ENCODE peak calls at places on chromosomes 3 and 15, in nine cellular contexts. B is A673; J is choroid plexus epithelial cell; F is GM10248; V is astrocyte; A is fibroblast of lung; R is H1; Y is CD8-positive, alpha-beta T cell; W is WTC11. N is an unnamed sample.

GRCh38 chr3:52233968-52234367 is 5.0 kb downstream of the TWF2 start:
- DNase-seq in F (no peak), B (no peak), A (no peak), R (no peak), V (no peak), W (no peak), J (no peak), Y (no peak), N (no peak)

GRCh38 chr3:23800731-23801130 is 5.0 kb upstream of the UBE2E1 start:
- DNase-seq in R (no peak), A (peak; percentile 65), V (no peak), F (no peak), B (peak; percentile 26), Y (no peak), J (peak; percentile 56), W (no peak), N (no peak)

GRCh38 chr3:186413615-186414415 is 51.8 kb upstream of the DGKG start:
- DNase-seq in F (peak; percentile 41), B (peak; percentile 55), J (no peak), W (peak; percentile 45), Y (no peak), R (peak; percentile 23), A (peak; percentile 53), V (no peak), N (no peak)

GRCh38 chr3:187929115-187929828 is 184.0 kb upstream of the BCL6 start:
- DNase-seq in R (no peak), B (no peak), F (no peak), Y (no peak), W (no peak), J (no peak), A (no peak), V (no peak), N (no peak)

GRCh38 chr3:181709537-181710279 is 2.0 kb upstream of the SOX2 start:
- DNase-seq in V (peak; percentile 46), W (peak; percentile 87), F (no peak), B (peak; percentile 79), R (no peak), A (peak; percentile 62), Y (peak; percentile 40), J (peak; percentile 71), N (peak; percentile 68)

GRCh38 chr3:24628523-24629258 is 134.0 kb upstream of the THRB start:
- DNase-seq in F (no peak), V (no peak), B (no peak), R (no peak), J (peak; percentile 7), W (no peak), A (peak; percentile 19), Y (no peak), N (no peak)

GRCh38 chr15:96276438-96277210 is 53.9 kb upstream of the NR2F2 start:
- DNase-seq in V (peak; percentile 75), F (no peak), Y (no peak), B (no peak), J (peak; percentile 46), W (no peak), A (peak; percentile 73), R (no peak), N (no peak)

GRCh38 chr15:80798911-80799310 is 19.7 kb downstream of the CEMIP start:
- DNase-seq in J (no peak), Y (no peak), F (no peak), B (no peak), A (no peak), V (no peak), R (no peak), W (no peak), N (no peak)

GRCh38 chr3:27253831-27254230 is 115.4 kb downstream of the NEK10 start:
- DNase-seq in Y (no peak), V (peak; percentile 13), J (peak; percentile 65), W (peak; percentile 57), A (peak; percentile 27), F (peak; percentile 15), R (peak; percentile 17), B (peak; percentile 51), N (peak; percentile 17)

GRCh38 chr3:11346416-11346815 is 74.2 kb downstream of the ATG7 start:
- DNase-seq in V (peak; percentile 56), B (no peak), F (no peak), W (no peak), A (no peak), R (no peak), Y (no peak), J (peak; percentile 72), N (no peak)

GRCh38 chr3:194801378-194802124 is 115.9 kb downstream of the FAM43A start:
- DNase-seq in B (no peak), V (no peak), W (no peak), J (no peak), F (no peak), R (no peak), A (no peak), Y (no peak), N (no peak)

GRCh38 chr15:23073890-23074631 is 34.7 kb upstream of the TUBGCP5 start:
- DNase-seq in F (no peak), V (no peak), J (peak; percentile 4), W (no peak), Y (no peak), R (no peak), A (no peak), B (peak; percentile 53), N (no peak)

GRCh38 chr15:32861741-32862140 is 143.9 kb downstream of the GREM1 start:
- DNase-seq in W (peak; percentile 26), Y (no peak), B (peak; percentile 48), V (peak; percentile 77), F (peak; percentile 21), R (no peak), A (peak; percentile 86), J (peak; percentile 93), N (no peak)

GRCh38 chr3:179068779-179069530 is 2.7 kb downstream of the ZMAT3 start:
- DNase-seq in F (no peak), J (peak; percentile 41), A (peak; percentile 63), R (no peak), V (no peak), Y (peak; percentile 39), B (peak; percentile 60), W (no peak), N (peak; percentile 39)
- TF ChIP-seq CTCF in F (peak; percentile 47), J (peak; percentile 48), A (peak; percentile 58), R (peak; percentile 38), V (peak; percentile 47), Y (peak; percentile 55), B (peak; percentile 67), W (no peak), N (peak; percentile 70)

GRCh38 chr15:69794643-69795461 is 302.9 kb downstream of the TLE3 start:
- DNase-seq in W (no peak), R (no peak), A (peak; percentile 13), V (peak; percentile 68), Y (no peak), B (no peak), F (no peak), J (peak; percentile 61), N (no peak)

GRCh38 chr15:69793783-69794451 is 303.8 kb downstream of the TLE3 start:
- DNase-seq in Y (no peak), F (no peak), R (no peak), B (no peak), V (no peak), W (no peak), J (no peak), A (no peak), N (no peak)

GRCh38 chr15:69797051-69797595 is 300.6 kb downstream of the TLE3 start:
- DNase-seq in W (no peak), R (no peak), J (no peak), F (no peak), B (no peak), V (no peak), A (no peak), Y (no peak), N (no peak)

GRCh38 chr15:69797615-69798014 is 300.1 kb downstream of the TLE3 start:
- DNase-seq in W (no peak), J (no peak), F (no peak), A (no peak), R (no peak), V (no peak), B (no peak), Y (no peak), N (no peak)

DNA sequence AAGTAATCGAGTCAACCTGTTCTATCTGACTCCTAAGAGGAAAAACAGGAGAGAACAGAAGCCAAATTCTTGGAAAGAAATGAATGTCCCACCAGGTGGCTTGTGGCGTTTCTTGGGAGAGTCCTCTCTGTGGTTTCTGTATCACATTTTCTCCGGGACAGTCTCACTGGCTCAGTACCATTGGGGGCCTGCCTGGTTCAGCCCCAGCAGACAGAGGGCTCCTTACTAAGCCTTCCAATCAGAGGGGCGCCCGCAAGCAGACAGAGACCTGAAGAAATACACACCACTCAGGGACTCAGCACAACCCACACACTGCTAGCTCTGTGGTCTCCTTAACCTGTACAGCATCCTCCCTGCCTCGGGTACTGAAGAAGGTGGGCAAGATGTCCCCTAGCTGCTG is 302.1 kb downstream of the TLE3 start:
- DNase-seq in F (no peak), A (no peak), W (no peak), B (no peak), R (no peak), V (no peak), J (no peak), Y (no peak), N (no peak)
- TF ChIP-seq CTCF in F (no peak), A (no peak), W (no peak), B (no peak), R (no peak), V (no peak), J (no peak), Y (no peak), N (no peak)

DNA sequence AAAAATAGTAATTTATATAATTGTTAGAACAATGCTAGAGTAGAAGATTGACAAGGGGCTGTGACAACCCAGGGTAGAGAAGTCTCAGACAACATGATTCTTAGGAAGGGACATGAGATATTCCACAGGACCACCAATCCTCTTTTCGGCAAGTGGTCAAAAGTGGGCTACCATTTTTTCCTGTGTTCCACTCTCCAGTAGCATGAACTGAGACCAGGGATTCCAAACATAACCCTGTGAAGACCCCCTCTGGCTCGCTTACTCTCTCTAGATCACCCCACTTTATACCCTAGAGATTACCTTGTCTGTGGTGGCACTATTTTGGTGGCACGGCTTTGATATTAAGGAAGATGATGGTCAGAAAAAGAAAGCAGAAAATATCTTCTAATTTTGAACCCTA is 960 bp downstream of the GCSAM start:
- DNase-seq in A (no peak), F (no peak), J (no peak), B (no peak), V (no peak), W (no peak), Y (no peak), R (no peak), N (no peak)
- TF ChIP-seq CTCF in A (no peak), F (no peak), J (no peak), B (no peak), V (no peak), W (no peak), Y (no peak), R (no peak), N (no peak)

DNA sequence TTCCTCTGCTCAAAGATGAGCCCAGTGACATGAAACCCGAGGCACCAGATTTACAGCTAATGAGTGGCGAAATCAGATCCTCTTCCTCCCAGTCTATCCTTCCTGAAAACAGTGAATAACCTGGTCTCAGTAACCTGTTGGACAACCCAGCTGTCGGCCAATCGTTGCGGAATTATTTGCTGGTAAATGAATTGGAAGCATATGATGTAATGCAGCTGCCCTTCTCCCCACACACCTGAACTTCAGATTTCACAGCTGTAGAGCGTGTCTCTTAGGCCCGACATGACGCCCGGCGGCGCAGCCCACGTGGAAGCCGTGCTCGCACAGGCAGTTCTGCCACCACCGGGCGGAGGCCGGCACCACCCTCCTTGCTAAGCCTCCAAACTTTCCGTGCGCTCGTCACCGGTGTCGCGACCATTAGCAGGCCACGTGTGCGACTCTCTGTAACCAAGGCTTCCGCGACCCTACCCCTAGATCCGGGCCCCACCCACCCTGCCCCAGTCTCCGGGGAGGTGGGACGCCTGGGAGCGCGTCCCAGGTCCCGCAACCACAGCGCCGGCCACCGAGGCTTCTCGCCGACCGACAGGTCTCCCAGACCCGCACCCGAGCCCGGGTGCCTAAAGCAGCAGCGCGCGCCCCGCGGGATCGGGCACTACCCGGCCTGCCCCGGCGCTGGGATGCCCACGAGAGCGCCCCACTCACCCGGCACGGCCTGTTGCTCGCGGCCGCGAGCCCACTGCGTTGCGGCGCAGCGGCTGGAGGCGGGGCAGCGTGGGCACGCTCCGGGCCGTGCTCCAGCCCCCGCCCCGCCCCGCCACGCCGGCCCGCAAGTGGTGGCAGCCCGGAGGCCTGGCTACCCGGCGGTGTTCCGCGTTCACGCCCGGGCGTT is at the start of gene RIOX2:
- DNase-seq in R (no peak), B (peak; percentile 78), Y (peak; percentile 82), F (peak; percentile 86), V (peak; percentile 57), A (peak; percentile 63), J (peak; percentile 71), W (peak; percentile 53), N (peak; percentile 86)
- TF ChIP-seq CTCF in R (no peak), B (no peak), Y (no peak), F (no peak), V (no peak), A (no peak), J (peak; percentile 34), W (no peak), N (no peak)